ENCODE peak calls at places on chromosomes 12 and 14, in four cellular contexts. P is HepG2, U is HCT116, H is K562. E is an unnamed sample.

GRCh38 chr14:89667983-89668382 is 250.9 kb upstream of the FOXN3 start:
- DNase-seq in P (no peak), U (no peak), H (no peak), E (no peak)

GRCh38 chr12:91986084-91986483 is 159.6 kb downstream of the BTG1 start:
- DNase-seq in P (peak; percentile 10), U (no peak), H (no peak), E (no peak)

GRCh38 chr12:11769723-11770514 is 120.4 kb downstream of the ETV6 start:
- DNase-seq in P (no peak), U (no peak), H (no peak), E (no peak)

GRCh38 chr12:118023461-118023860 is 7.0 kb downstream of the RFC5 start:
- DNase-seq in P (no peak), U (no peak), H (no peak), E (no peak)

GRCh38 chr14:88613552-88614010 is 50.7 kb downstream of the ZC3H14 start:
- DNase-seq in P (peak; percentile 86), U (no peak), H (no peak), E (no peak)

GRCh38 chr12:90514325-90514724 is 440.7 kb downstream of the CCER1 start:
- DNase-seq in P (no peak), U (no peak), H (no peak), E (no peak)

GRCh38 chr12:58540480-58541299 is 379.6 kb downstream of the LRIG3 start:
- DNase-seq in P (peak; percentile 60), U (peak; percentile 59), H (no peak), E (peak; percentile 70)

GRCh38 chr14:23351681-23352505 is 794 bp downstream of the SLC22A17 start:
- DNase-seq in P (no peak), U (no peak), H (peak; percentile 28), E (no peak)

GRCh38 chr14:61797304-61797703 is 35.1 kb downstream of the SNAPC1 start:
- DNase-seq in P (no peak), U (no peak), H (no peak), E (no peak)

GRCh38 chr14:100288382-100289185 is 17.7 kb downstream of the SLC25A29 start:
- DNase-seq in P (no peak), U (no peak), H (no peak), E (no peak)

GRCh38 chr12:121568971-121569808 is 11.6 kb downstream of the KDM2B start:
- DNase-seq in P (no peak), U (no peak), H (no peak), E (no peak)

GRCh38 chr14:61281186-61281676 is at the start of gene TMEM30B:
- DNase-seq in P (no peak), U (no peak), H (no peak), E (no peak)

GRCh38 chr12:106179086-106179485 is 40.3 kb upstream of the NUAK1 start:
- DNase-seq in P (peak; percentile 38), U (no peak), H (no peak), E (no peak)

GRCh38 chr12:78245111-78245510 is 414.4 kb downstream of the NAV3 start:
- DNase-seq in P (no peak), U (no peak), H (no peak), E (no peak)

GRCh38 chr12:124732275-124733075 is 131.2 kb downstream of the SCARB1 start:
- DNase-seq in P (no peak), U (no peak), H (no peak), E (no peak)

GRCh38 chr14:104802120-104802912 is 1.4 kb downstream of the ZBTB42 start:
- DNase-seq in P (no peak), U (no peak), H (no peak), E (no peak)

GRCh38 chr12:39112064-39112463 is 206.7 kb upstream of the CPNE8 start:
- DNase-seq in P (no peak), U (no peak), H (no peak), E (no peak)

GRCh38 chr12:49893753-49894752 is 9.6 kb downstream of the FAIM2 start:
- DNase-seq in P (no peak), U (peak; percentile 7), H (no peak), E (no peak)
- TF ChIP-seq POLR2AphosphoS5 in P (no peak), U (no peak), H (no peak), E (no peak)

GRCh38 chr14:22147716-22148115 is 441.3 kb downstream of the DAD1 start:
- DNase-seq in P (no peak), U (no peak), H (peak; percentile 5), E (no peak)
- TF ChIP-seq TCF7L2 in P (no peak), U (no peak), H (no peak), E (no peak)

GRCh38 chr14:75634848-75635247 is 25.8 kb downstream of the ERG28 start:
- DNase-seq in P (no peak), U (peak; percentile 18), H (no peak), E (no peak)
- TF ChIP-seq POLR2AphosphoS5 in P (no peak), U (no peak), H (no peak), E (no peak)

GRCh38 chr12:109670647-109671046 is 43.0 kb upstream of the FAM222A start:
- DNase-seq in P (no peak), U (no peak), H (peak; percentile 23), E (no peak)
- TF ChIP-seq TCF7L2 in P (no peak), U (no peak), H (no peak), E (no peak)

GRCh38 chr14:58814476-58814875 is 176.7 kb downstream of the DACT1 start:
- DNase-seq in P (no peak), U (no peak), H (no peak), E (no peak)
- TF ChIP-seq POLR2AphosphoS5 in P (no peak), U (no peak), H (no peak), E (no peak)

E was measured in Panc1.